ENCODE peak calls at places on chromosomes 12 and 14, in seven cellular contexts. Q, Y, X, V, H, R and L are unnamed samples.

GRCh38 chr12:29521951-29522350 is 24.5 kb upstream of the OVCH1 start:
- DNase-seq in V (no peak), X (no peak), Y (peak), R (no peak), H (no peak), Q (no peak), L (no peak)

GRCh38 chr14:60249321-60250251 is 565 bp downstream of the PPM1A start:
- DNase-seq in V (peak), H (peak), Y (peak), R (peak), X (peak), Q (peak), L (no peak)

GRCh38 chr14:59199614-59200013 is 11.1 kb downstream of the DAAM1 start:
- DNase-seq in R (no peak), V (no peak), Y (no peak), X (no peak), Q (no peak), H (no peak), L (no peak)

GRCh38 chr14:39431416-39432178 is 636 bp downstream of the FBXO33 start:
- DNase-seq in Q (peak), R (peak), X (peak), V (peak), Y (peak), H (peak), L (no peak)

GRCh38 chr14:69355955-69356321 is 42.2 kb downstream of the ERH start:
- DNase-seq in H (no peak), R (no peak), Q (no peak), X (no peak), V (no peak), Y (peak), L (no peak)

GRCh38 chr14:45135181-45135580 is 549 bp upstream of the FANCM start:
- DNase-seq in Q (no peak), R (no peak), Y (peak), H (no peak), X (no peak), V (no peak), L (no peak)

GRCh38 chr14:42855159-42855558 is 1248.5 kb downstream of the LRFN5 start:
- DNase-seq in V (no peak), R (no peak), Y (no peak), X (no peak), H (no peak), Q (no peak), L (no peak)

GRCh38 chr12:6045438-6045837 is 79.0 kb downstream of the VWF start:
- DNase-seq in Q (no peak), X (no peak), V (no peak), Y (no peak), R (no peak), H (no peak), L (no peak)

GRCh38 chr14:102088012-102088792 is 1.4 kb upstream of the HSP90AA1 start:
- DNase-seq in R (no peak), X (no peak), H (peak), Q (peak), V (peak), Y (peak), L (no peak)

GRCh38 chr14:78790262-78790661 is 620.1 kb downstream of the NRXN3 start:
- DNase-seq in V (no peak), Y (no peak), H (no peak), X (no peak), Q (no peak), R (no peak), L (no peak)

GRCh38 chr12:57631566-57632368 is 1.2 kb downstream of the B4GALNT1 start:
- DNase-seq in Y (no peak), X (no peak), Q (peak), H (no peak), R (no peak), V (no peak), L (no peak)

DNA sequence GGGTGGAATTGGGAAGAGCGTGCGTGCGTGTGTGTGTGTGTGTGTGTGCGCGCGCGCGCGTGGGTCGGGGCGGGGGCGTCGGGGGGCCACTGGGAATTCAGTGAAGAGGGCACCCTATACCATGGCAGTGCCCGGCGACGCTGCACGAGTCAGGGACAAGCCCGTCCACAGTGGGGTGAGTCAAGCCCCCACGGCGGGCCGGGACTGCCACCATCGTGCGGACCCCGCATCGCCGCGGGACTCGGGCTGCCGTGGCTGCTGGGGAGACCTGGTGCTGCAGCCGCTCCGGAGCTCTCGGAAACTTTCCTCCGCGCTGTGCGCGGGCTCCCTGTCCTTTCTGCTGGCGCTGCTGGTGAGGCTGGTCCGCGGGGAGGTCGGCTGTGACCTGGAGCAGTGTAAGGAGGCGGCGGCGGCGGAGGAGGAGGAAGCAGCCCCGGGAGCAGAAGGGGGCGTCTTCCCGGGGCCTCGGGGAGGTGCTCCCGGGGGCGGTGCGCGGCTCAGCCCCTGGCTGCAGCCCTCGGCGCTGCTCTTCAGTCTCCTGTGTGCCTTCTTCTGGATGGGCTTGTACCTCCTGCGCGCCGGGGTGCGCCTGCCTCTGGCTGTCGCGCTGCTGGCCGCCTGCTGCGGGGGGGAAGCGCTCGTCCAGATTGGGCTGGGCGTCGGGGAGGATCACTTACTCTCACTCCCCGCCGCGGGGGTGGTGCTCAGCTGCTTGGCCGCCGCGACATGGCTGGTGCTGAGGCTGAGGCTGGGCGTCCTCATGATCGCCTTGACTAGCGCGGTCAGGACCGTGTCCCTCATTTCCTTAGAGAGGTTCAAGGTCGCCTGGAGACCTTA is 1.0 kb downstream of the PDE3A start:
- DNase-seq in V (no peak), H (peak), R (no peak), X (no peak), Y (peak), Q (peak), L (no peak)
- H3K27ac ChIP-seq in V (no peak), H (peak), R (no peak), X (peak), Y (peak), Q (peak), L (no peak)

GRCh38 chr14:100900837-100901390 is 2.6 kb downstream of the RTL1 start:
- DNase-seq in Q (no peak), H (no peak), Y (no peak), X (peak), V (no peak), R (peak), L (no peak)
- TF ChIP-seq CTCF in Q (no peak), H (no peak), Y (peak), X (no peak), V (no peak), R (peak), L (peak)

GRCh38 chr12:22667122-22667521 is 42.2 kb downstream of the ETNK1 start:
- DNase-seq in Y (no peak), V (no peak), X (no peak), Q (no peak), R (no peak), H (no peak), L (no peak)
- H3K4me3 ChIP-seq in Y (no peak), V (no peak), X (no peak), Q (no peak), R (no peak), H (no peak), L (no peak)

DNA sequence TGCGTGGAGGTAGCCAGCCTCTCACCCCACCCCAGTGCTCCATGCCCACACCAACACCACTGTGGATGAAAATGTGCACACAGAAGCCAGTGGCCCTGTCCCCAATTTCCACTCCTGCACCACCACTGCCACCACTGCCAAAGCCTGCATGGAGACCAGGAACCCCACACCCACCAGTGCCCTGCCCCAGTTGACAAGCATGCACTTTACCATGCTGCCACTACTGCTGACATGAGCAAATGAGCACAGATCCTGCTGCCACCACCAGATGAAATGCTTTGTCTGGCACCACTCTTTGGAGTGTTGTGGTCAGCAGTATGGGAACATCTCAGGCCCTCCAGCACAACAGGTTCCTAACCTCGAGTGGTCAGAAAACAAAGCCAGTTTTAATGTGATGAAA is 104.1 kb downstream of the ATXN7L3B start:
- DNase-seq in V (no peak), Y (no peak), R (no peak), Q (no peak), H (no peak), X (no peak), L (no peak)
- H3K27ac ChIP-seq in V (no peak), Y (no peak), R (no peak), Q (no peak), H (no peak), X (no peak), L (no peak)

DNA sequence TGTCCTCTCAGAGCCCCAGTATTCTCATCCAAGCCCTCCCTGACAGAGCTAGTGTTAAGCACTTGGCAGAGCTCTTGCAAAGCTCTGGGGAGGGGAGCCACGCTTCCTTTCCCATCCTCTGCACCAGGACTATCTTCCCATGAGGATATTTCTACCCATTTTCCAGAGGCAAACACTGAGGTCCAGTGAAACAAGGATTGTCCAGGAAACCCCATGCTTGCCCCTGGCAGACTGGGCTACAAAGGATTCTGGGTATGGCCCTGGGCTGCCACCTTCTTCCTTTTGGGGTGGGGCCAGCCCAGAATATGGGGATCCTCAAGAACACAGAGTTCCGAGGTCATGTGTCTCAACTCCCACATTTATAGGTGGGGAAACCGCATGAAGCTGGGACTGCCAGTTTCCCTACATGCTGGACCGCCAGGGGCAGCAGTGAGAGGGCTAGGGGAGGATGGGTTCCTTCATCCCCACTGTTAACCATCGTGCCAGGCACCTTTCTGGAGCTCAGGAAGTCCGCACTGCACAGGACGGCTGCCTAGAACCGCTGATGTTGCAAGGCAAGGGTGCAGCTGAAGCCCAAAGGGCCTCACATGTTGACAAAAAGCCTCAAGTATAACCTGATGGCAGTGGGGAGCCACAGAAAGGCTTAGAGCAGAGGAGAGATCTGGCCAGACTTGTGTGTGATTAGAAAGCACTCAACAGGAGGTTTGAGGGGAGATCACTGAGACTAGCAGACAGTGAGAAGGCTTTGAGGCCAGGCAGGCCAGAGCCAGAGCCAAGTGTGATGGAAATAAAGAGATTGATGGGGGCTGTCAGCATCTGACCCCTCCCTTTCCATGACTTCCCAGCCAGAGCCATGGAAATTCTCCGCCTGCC is 5.5 kb upstream of the CCDC85C start:
- DNase-seq in X (no peak), Y (no peak), H (no peak), Q (no peak), R (no peak), V (no peak), L (no peak)
- TF ChIP-seq CTCF in X (no peak), Y (peak), H (peak), Q (no peak), R (peak), V (no peak), L (peak)

GRCh38 chr12:14240873-14241220 is 124.6 kb upstream of the ATF7IP start:
- DNase-seq in R (no peak), V (no peak), Y (no peak), H (no peak), Q (no peak), X (no peak), L (no peak)

GRCh38 chr12:14238224-14238792 is 127.2 kb upstream of the ATF7IP start:
- DNase-seq in R (no peak), V (no peak), Q (no peak), Y (no peak), H (no peak), X (no peak), L (no peak)

GRCh38 chr12:14239350-14239934 is 126.0 kb upstream of the ATF7IP start:
- DNase-seq in H (no peak), X (no peak), Y (peak), Q (no peak), V (no peak), R (no peak), L (no peak)

GRCh38 chr12:14243941-14244340 is 121.5 kb upstream of the ATF7IP start:
- DNase-seq in Y (no peak), V (no peak), R (no peak), Q (no peak), H (no peak), X (no peak), L (no peak)

GRCh38 chr12:14239935-14240872 is 125.3 kb upstream of the ATF7IP start:
- DNase-seq in X (no peak), Y (no peak), H (no peak), R (no peak), V (no peak), Q (no peak), L (no peak)
- H3K4me3 ChIP-seq in X (peak), Y (no peak), H (peak), R (no peak), V (peak), Q (no peak), L (no peak)

DNA sequence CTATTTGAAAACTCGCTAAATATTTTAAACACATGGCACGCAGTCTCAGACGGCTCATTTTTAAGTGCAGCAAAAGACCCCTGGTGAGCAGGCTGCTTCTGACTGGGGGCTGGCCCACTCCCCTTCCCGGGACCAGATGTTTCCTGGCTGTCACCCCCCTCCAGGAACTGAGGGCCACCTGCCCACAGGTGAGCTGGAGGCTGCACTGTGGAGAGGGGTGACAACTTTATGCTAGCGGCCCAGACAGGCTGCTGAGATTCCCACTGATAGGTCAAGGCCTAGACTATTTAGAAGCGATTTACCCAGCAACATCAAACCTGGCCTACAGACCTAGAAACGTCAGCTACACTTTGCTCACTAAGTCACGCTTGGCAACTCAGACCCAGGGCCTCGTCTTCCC is 92.1 kb downstream of the BCL11B start:
- DNase-seq in R (peak), X (peak), V (no peak), H (no peak), Y (no peak), Q (no peak), L (no peak)
- H3K27ac ChIP-seq in R (no peak), X (no peak), V (peak), H (no peak), Y (no peak), Q (no peak), L (no peak)

GRCh38 chr12:11836964-11837286 is 187.5 kb downstream of the ETV6 start:
- DNase-seq in X (no peak), R (no peak), Q (no peak), Y (no peak), V (no peak), H (no peak), L (no peak)

GRCh38 chr12:11834104-11834812 is 184.8 kb downstream of the ETV6 start:
- DNase-seq in V (no peak), Q (no peak), H (no peak), R (no peak), Y (no peak), X (no peak), L (no peak)

GRCh38 chr12:11836282-11836963 is 186.9 kb downstream of the ETV6 start:
- DNase-seq in Q (no peak), H (peak), V (no peak), X (no peak), R (no peak), Y (no peak), L (no peak)

GRCh38 chr12:11833174-11833895 is 183.9 kb downstream of the ETV6 start:
- DNase-seq in R (no peak), V (no peak), X (no peak), Q (no peak), Y (no peak), H (no peak), L (no peak)

DNA sequence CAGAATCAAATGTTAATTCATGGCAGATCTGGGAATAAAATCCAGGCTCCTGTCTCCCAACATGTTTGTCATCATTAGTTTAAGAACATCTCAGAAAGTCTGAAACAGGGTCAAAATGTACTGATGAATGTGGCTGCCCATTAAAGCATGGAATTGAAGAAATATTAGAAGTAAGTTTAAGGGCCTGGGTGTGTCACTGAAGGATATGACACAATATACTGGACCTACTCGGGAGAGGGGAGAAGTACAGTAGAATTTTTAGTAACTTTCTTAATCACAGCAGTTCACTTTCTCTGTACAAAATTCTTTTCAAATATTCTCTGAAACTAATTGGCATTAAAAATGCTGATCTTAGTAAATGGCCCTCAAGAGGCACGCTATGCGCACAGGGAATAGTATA is 185.5 kb downstream of the ETV6 start:
- DNase-seq in V (no peak), H (no peak), Q (no peak), Y (no peak), X (no peak), R (no peak), L (no peak)
- TF ChIP-seq CTCF in V (no peak), H (no peak), Q (no peak), Y (no peak), X (no peak), R (no peak), L (no peak)